ENCODE peak calls at places on chromosomes 7 and 10, in seven cellular contexts. C is sigmoid colon, R is GM12865, N is K562, H is lower lobe of right lung, X is transverse colon, A is breast epithelium. I is an unnamed sample.

GRCh38 chr10:85642082-85642420 is 724.5 kb downstream of the GRID1 start:
- DNase-seq in C (no peak), R (no peak), N (no peak), H (no peak), X (no peak), A (no peak), I (no peak)

GRCh38 chr7:116730097-116731018 is 58.4 kb downstream of the MET start:
- DNase-seq in C (no peak), R (no peak), N (no peak), H (no peak), X (no peak), A (no peak), I (no peak)

GRCh38 chr10:88733215-88733614 is 26.6 kb upstream of the LIPN start:
- DNase-seq in C (no peak), R (peak), N (no peak), H (no peak), X (no peak), A (no peak), I (no peak)

GRCh38 chr7:148303295-148304013 is 287.1 kb upstream of the C7orf33 start:
- DNase-seq in C (peak), R (no peak), N (no peak), H (no peak), X (peak), A (peak), I (no peak)

GRCh38 chr7:77831481-77831880 is 32.9 kb downstream of the PHTF2 start:
- DNase-seq in C (no peak), R (no peak), N (no peak), H (no peak), X (no peak), A (no peak), I (no peak)

GRCh38 chr7:25790261-25790660 is 361.7 kb upstream of the NFE2L3 start:
- DNase-seq in C (no peak), R (no peak), N (no peak), H (no peak), X (no peak), A (no peak), I (no peak)

GRCh38 chr10:88659725-88660592 is 4.3 kb upstream of the LIPF start:
- DNase-seq in C (no peak), R (no peak), N (no peak), H (no peak), X (no peak), A (no peak), I (no peak)

GRCh38 chr7:73612598-73613269 is 11.6 kb downstream of the MLXIPL start:
- DNase-seq in C (no peak), R (no peak), N (peak), H (no peak), X (peak), A (no peak), I (peak)

GRCh38 chr10:72503241-72503640 is 122.6 kb downstream of the MICU1 start:
- DNase-seq in C (no peak), R (no peak), N (peak), H (no peak), X (no peak), A (no peak), I (no peak)

GRCh38 chr7:150986099-150986512 is 4.7 kb upstream of the NOS3 start:
- DNase-seq in C (no peak), R (peak), N (peak), H (no peak), X (peak), A (no peak), I (no peak)

GRCh38 chr7:3067193-3067592 is 23.5 kb upstream of the CARD11 start:
- DNase-seq in C (no peak), R (peak), N (no peak), H (no peak), X (no peak), A (no peak), I (no peak)

GRCh38 chr7:144483189-144483588 is 79.7 kb upstream of the NOBOX start:
- DNase-seq in C (no peak), R (no peak), N (no peak), H (no peak), X (no peak), A (no peak), I (no peak)

GRCh38 chr10:19412531-19412930 is 363.9 kb downstream of the MALRD1 start:
- DNase-seq in C (no peak), R (peak), N (no peak), H (no peak), X (no peak), A (no peak), I (peak)

GRCh38 chr7:77455334-77455733 is 39.2 kb upstream of the GSAP start:
- DNase-seq in C (no peak), R (no peak), N (no peak), H (no peak), X (no peak), A (no peak), I (no peak)

GRCh38 chr10:28991738-28992270 is 297.1 kb upstream of the LYZL1 start:
- DNase-seq in C (no peak), R (peak), N (peak), H (no peak), X (peak), A (no peak), I (peak)

GRCh38 chr7:47777531-47778152 is 170.6 kb downstream of the PKD1L1 start:
- DNase-seq in C (no peak), R (no peak), N (no peak), H (no peak), X (no peak), A (no peak), I (no peak)

GRCh38 chr10:6396652-6397051 is 183.4 kb downstream of the PRKCQ start:
- DNase-seq in C (no peak), R (no peak), N (no peak), H (no peak), X (no peak), A (no peak), I (no peak)

GRCh38 chr10:43983856-43984271 is 335.2 kb upstream of the ZNF32 start:
- DNase-seq in C (no peak), R (no peak), N (no peak), H (no peak), X (no peak), A (no peak), I (no peak)

GRCh38 chr7:1940402-1940786 is 270.3 kb downstream of the ELFN1 start:
- DNase-seq in C (peak), R (peak), N (peak), H (peak), X (peak), A (no peak), I (no peak)

GRCh38 chr7:139224219-139224618 is 6.8 kb upstream of the UBN2 start:
- DNase-seq in C (no peak), R (no peak), N (peak), H (no peak), X (no peak), A (no peak), I (no peak)

GRCh38 chr7:129947701-129948100 is 5.1 kb downstream of the UBE2H start:
- DNase-seq in C (peak), R (no peak), N (no peak), H (no peak), X (no peak), A (no peak), I (peak)

GRCh38 chr7:35720849-35721248 is 25.9 kb upstream of the HERPUD2 start:
- DNase-seq in C (no peak), R (no peak), N (no peak), H (no peak), X (no peak), A (no peak), I (no peak)

GRCh38 chr7:35722054-35722849 is 27.3 kb upstream of the HERPUD2 start:
- DNase-seq in C (no peak), R (peak), N (no peak), H (no peak), X (no peak), A (no peak), I (no peak)

GRCh38 chr7:35721288-35721687 is 26.4 kb upstream of the HERPUD2 start:
- DNase-seq in C (no peak), R (no peak), N (no peak), H (no peak), X (no peak), A (no peak), I (no peak)

GRCh38 chr7:35725280-35725680 is 30.3 kb upstream of the HERPUD2 start:
- DNase-seq in C (no peak), R (peak), N (peak), H (no peak), X (peak), A (no peak), I (no peak)

GRCh38 chr7:35723011-35723410 is 28.1 kb upstream of the HERPUD2 start:
- DNase-seq in C (no peak), R (no peak), N (no peak), H (no peak), X (no peak), A (no peak), I (no peak)
- TF ChIP-seq CTCF in C (no peak), R (no peak), N (no peak), H (no peak), X (no peak), A (no peak), I (no peak)

DNA sequence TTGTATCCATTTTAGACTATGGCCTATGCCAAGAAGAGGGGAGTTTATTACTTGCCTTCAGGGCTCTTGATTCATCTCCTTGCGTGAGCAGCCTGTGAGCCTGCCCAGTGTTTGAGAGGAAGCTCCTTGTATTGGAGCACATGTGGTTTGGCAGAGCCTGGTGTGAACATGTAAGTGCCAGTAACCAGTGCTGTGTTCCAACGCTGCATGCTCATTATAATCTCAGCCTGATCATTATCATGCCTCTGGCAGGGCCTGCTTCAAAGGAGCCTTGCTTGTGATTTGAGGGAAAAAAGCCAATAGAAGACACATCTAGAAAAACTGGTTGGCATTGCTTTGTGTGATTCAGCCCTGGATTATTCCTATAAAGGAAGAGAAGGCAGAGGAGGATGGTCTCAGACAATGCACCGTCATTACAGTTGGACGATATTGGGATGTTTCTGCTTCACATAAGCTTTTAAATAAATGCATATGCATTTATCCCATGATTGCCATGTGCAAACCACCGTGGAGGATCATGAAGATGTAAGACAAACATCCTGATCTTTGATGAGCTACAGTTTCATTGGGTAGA is 203.4 kb upstream of the AHR start:
- DNase-seq in C (no peak), R (no peak), N (no peak), H (no peak), X (no peak), A (peak), I (no peak)
- H3K4me3 ChIP-seq in C (no peak), R (no peak), N (no peak), H (no peak), X (no peak), A (no peak), I (no peak)

GRCh38 chr7:134693256-134693655 is 46.6 kb downstream of the BPGM start:
- DNase-seq in C (no peak), R (no peak), N (no peak), H (no peak), X (no peak), A (no peak), I (no peak)

GRCh38 chr7:134686782-134687181 is 40.1 kb downstream of the BPGM start:
- DNase-seq in C (no peak), R (no peak), N (no peak), H (no peak), X (no peak), A (no peak), I (no peak)

GRCh38 chr7:134690614-134691504 is 44.2 kb downstream of the BPGM start:
- DNase-seq in C (no peak), R (no peak), N (no peak), H (no peak), X (no peak), A (no peak), I (no peak)

GRCh38 chr7:134691820-134692705 is 45.4 kb downstream of the BPGM start:
- DNase-seq in C (no peak), R (no peak), N (no peak), H (no peak), X (no peak), A (no peak), I (no peak)

DNA sequence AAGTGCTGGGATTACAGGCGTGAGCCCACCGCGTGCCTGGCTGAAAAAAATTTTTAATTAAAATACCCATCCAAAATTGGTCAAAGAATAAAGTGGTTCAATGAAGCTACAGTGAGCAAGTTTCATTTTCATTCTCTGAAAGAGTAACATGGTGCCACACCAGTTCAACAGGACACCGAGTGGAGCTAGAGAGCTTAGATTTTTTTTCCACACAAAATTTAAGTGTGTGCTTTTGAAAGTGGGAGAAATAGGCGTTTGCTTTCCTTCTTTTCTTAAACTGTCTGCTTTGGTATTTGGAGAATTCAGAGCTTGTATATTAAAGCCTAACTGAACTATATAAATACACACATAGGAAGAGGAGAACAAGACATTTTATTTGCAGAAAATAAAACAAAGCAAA is 43.4 kb downstream of the BPGM start:
- DNase-seq in C (no peak), R (peak), N (no peak), H (no peak), X (no peak), A (no peak), I (no peak)
- TF ChIP-seq CTCF in C (peak), R (peak), N (peak), H (peak), X (peak), A (no peak), I (peak)

DNA sequence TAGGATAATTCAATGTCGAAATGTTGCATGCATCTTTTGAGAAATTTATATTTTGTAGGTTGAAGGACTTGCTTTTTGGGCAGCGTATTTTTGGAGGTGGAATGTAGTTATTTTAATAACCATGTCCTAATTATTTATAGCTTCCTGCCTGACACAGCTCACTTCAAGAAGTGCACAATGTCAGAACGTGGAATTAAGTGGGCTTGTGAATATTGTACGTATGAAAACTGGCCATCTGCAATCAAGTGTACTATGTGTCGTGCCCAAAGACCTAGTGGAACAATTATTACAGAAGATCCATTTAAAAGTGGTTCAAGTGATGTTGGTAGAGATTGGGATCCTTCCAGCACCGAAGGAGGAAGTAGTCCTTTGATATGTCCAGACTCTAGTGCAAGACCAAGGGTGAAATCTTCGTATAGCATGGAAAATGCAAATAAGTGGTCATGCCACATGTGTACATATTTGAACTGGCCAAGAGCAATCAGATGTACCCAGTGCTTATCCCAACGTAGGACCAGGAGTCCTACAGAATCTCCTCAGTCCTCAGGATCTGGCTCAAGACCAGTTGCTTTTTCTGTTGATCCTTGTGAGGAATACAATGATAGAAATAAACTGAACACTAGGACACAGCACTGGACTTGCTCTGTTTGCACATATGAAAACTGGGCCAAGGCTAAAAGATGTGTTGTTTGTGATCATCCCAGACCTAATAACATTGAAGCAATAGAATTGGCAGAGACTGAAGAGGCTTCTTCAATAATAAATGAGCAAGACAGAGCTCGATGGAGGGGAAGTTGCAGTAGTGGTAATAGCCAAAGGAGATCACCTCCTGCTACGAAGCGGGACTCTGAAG is 620 bp downstream of the ZRANB1 start:
- DNase-seq in C (no peak), R (no peak), N (no peak), H (no peak), X (no peak), A (no peak), I (no peak)
- H3K4me3 ChIP-seq in C (no peak), R (no peak), N (no peak), H (no peak), X (no peak), A (no peak), I (no peak)

GRCh38 chr7:105013283-105013817 is 655 bp upstream of the KMT2E start:
- DNase-seq in C (peak), R (peak), N (peak), H (peak), X (peak), A (peak), I (peak)
- TF ChIP-seq CTCF in C (peak), R (peak), N (peak), H (peak), X (peak), A (peak), I (peak)

GRCh38 chr7:31478744-31479143 is 35.1 kb upstream of the ITPRID1 start:
- DNase-seq in C (no peak), R (peak), N (no peak), H (no peak), X (no peak), A (no peak), I (no peak)

GRCh38 chr7:31476073-31476745 is 37.7 kb upstream of the ITPRID1 start:
- DNase-seq in C (no peak), R (no peak), N (no peak), H (no peak), X (no peak), A (no peak), I (no peak)

GRCh38 chr7:31478018-31478417 is 35.9 kb upstream of the ITPRID1 start:
- DNase-seq in C (no peak), R (no peak), N (no peak), H (no peak), X (no peak), A (no peak), I (no peak)
- H3K4me3 ChIP-seq in C (no peak), R (no peak), N (no peak), H (no peak), X (no peak), A (no peak), I (no peak)

GRCh38 chr7:99278180-99278579 is 5.5 kb downstream of the MYH16 start:
- DNase-seq in C (no peak), R (no peak), N (no peak), H (no peak), X (no peak), A (no peak), I (no peak)
- TF ChIP-seq CTCF in C (no peak), R (peak), N (no peak), H (no peak), X (no peak), A (no peak), I (no peak)

GRCh38 chr10:95478185-95478584 is 83.0 kb downstream of the SORBS1 start:
- DNase-seq in C (no peak), R (no peak), N (no peak), H (no peak), X (no peak), A (no peak), I (no peak)

GRCh38 chr10:95475827-95476481 is 85.2 kb downstream of the SORBS1 start:
- DNase-seq in C (no peak), R (no peak), N (no peak), H (no peak), X (peak), A (no peak), I (no peak)

GRCh38 chr10:95475003-95475383 is 86.2 kb downstream of the SORBS1 start:
- DNase-seq in C (no peak), R (no peak), N (no peak), H (no peak), X (no peak), A (no peak), I (no peak)

GRCh38 chr10:95477175-95477520 is 84.0 kb downstream of the SORBS1 start:
- DNase-seq in C (no peak), R (no peak), N (no peak), H (no peak), X (no peak), A (no peak), I (no peak)

DNA sequence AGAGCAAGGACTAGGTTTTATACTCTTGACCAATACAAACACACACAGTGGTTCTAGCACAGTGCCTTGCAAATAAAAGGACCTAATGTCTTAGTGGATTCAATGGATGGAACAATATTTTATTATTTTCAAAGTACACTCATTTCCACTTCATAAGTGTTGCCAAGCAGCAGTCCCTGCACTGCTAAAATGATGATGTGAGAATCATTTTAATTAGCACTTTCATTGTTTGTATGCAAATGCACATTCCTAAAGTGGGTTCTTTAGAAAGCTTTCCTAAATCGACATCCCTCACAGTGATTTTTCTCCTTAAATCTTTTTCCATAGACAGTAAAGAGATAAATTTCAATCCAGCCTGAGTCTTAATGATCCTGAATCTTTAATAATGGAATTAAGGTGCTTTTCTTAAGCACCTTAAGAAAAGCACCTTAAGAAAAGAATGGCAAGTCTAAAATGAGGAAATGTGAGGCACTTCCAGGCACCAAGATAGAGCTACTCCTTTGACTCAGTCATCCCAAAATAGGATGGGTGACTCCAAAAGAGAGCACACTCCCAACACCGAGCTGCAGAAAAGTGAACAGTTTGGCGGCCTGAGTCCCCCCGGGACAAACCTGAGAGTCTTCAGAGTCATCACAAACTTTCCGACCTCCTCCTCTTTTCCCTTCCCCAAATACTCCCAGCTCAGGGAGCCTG is 84.5 kb downstream of the SORBS1 start:
- DNase-seq in C (no peak), R (peak), N (no peak), H (no peak), X (no peak), A (no peak), I (no peak)
- H3K4me3 ChIP-seq in C (no peak), R (no peak), N (no peak), H (no peak), X (no peak), A (no peak), I (no peak)

DNA sequence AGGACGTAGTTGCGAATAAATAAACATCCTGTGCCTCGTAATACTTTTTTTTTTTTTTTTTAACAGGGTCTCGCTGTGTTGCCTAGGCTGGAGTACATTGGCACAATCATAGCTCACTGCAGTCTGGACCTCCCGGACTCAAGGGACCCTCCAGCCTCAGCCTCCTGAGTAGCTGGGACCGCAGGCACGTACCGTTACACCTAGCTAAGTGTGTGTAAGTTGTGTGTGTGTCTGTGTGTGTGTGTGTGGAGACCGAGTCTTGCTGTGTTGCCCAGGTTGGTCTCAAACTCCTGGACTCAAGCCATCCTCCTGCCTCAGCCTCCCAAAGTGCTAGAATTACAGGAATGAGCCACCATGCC is 573 bp upstream of the PON2 start:
- DNase-seq in C (no peak), R (peak), N (no peak), H (peak), X (no peak), A (no peak), I (no peak)
- TF ChIP-seq CTCF in C (no peak), R (no peak), N (no peak), H (no peak), X (no peak), A (no peak), I (no peak)